ENCODE peak calls at places on chromosomes 4 and X, in six cellular contexts. K, J, R, L, D and Z are unnamed samples.

GRCh38 chr4:14196141-14196540 is 568.6 kb upstream of the BOD1L1 start:
- DNase-seq in K (peak), J (peak), R (no peak), L (peak), D (peak), Z (peak)

GRCh38 chrX:115490814-115491213 is 70.2 kb upstream of the PLS3 start:
- DNase-seq in K (no peak), J (no peak), R (no peak), L (no peak), D (no peak), Z (no peak)

GRCh38 chr4:158778065-158778711 is 9.4 kb downstream of the FNIP2 start:
- DNase-seq in K (no peak), J (peak), R (no peak), L (no peak), D (no peak), Z (no peak)

GRCh38 chr4:37615059-37615719 is 71.0 kb downstream of the RELL1 start:
- DNase-seq in K (no peak), J (no peak), R (no peak), L (no peak), D (no peak), Z (no peak)

GRCh38 chr4:52957220-52957686 is 95.1 kb downstream of the RASL11B start:
- DNase-seq in K (no peak), J (no peak), R (no peak), L (no peak), D (no peak), Z (peak)

GRCh38 chrX:13650318-13650717 is 2.6 kb upstream of the TCEANC start:
- DNase-seq in K (no peak), J (no peak), R (no peak), L (no peak), D (no peak), Z (no peak)

GRCh38 chr4:3402409-3403103 is 39.2 kb upstream of the HGFAC start:
- DNase-seq in K (no peak), J (peak), R (no peak), L (peak), D (peak), Z (no peak)

GRCh38 chrX:50402886-50403285 is 67.7 kb downstream of the DGKK start:
- DNase-seq in K (no peak), J (no peak), R (no peak), L (no peak), D (no peak), Z (no peak)

GRCh38 chrX:44344687-44345086 is 1.2 kb upstream of the EFHC2 start:
- DNase-seq in K (no peak), J (no peak), R (no peak), L (no peak), D (no peak), Z (no peak)